ENCODE peak calls at places on chromosome 1, in eight cellular contexts. F is GM04503, Q is AML-193, H is erythroblast, G is T-helper 1 cell, K is fibroblast of villous mesenchyme, C is NCI-H1694 treated with DMSO at 0.1 percent for 48 hours, S is vagina. B is an unnamed sample.

GRCh38 chr1:99659755-99660210 is 13.9 kb downstream of the PALMD start:
- DNase-seq in Q (no peak), F (no peak), S (no peak), G (no peak), C (no peak), H (no peak), K (no peak), B (peak)

GRCh38 chr1:44359234-44359937 is 4.3 kb upstream of the ERI3 start:
- DNase-seq in H (no peak), S (no peak), Q (no peak), K (no peak), C (no peak), G (no peak), F (no peak), B (no peak)

GRCh38 chr1:56331892-56332567 is 247.3 kb downstream of the PLPP3 start:
- DNase-seq in C (no peak), F (no peak), S (no peak), G (no peak), Q (no peak), H (no peak), K (no peak), B (no peak)

GRCh38 chr1:94821636-94822305 is 1.6 kb downstream of the SLC44A3 start:
- DNase-seq in G (no peak), Q (no peak), S (no peak), C (peak), K (no peak), H (no peak), F (no peak), B (no peak)

GRCh38 chr1:30744060-30744756 is 13.4 kb downstream of the LAPTM5 start:
- DNase-seq in S (no peak), G (peak), F (no peak), H (peak), C (no peak), Q (no peak), K (peak), B (no peak)

GRCh38 chr1:64234714-64235113 is 31.3 kb downstream of the UBE2U start:
- DNase-seq in H (no peak), G (no peak), K (no peak), F (no peak), C (peak), Q (no peak), S (no peak), B (no peak)

GRCh38 chr1:78492376-78492950 is 1.7 kb downstream of the PTGFR start:
- DNase-seq in H (no peak), Q (no peak), S (no peak), F (no peak), C (no peak), G (no peak), K (peak), B (no peak)

GRCh38 chr1:205270764-205271163 is 43.0 kb downstream of the TMCC2 start:
- DNase-seq in K (no peak), S (no peak), F (no peak), Q (no peak), H (no peak), G (no peak), C (no peak), B (peak)

GRCh38 chr1:54571803-54572202 is 23.8 kb downstream of the ACOT11 start:
- DNase-seq in Q (peak), H (no peak), S (no peak), F (no peak), C (no peak), K (no peak), G (no peak), B (no peak)

GRCh38 chr1:15424146-15424667 is 14.0 kb upstream of the CTRC start:
- DNase-seq in Q (no peak), H (peak), S (no peak), K (no peak), G (no peak), C (peak), F (no peak), B (peak)

GRCh38 chr1:33724348-33724747 is 139.5 kb upstream of the HMGB4 start:
- DNase-seq in K (no peak), G (no peak), S (peak), F (no peak), Q (no peak), H (peak), C (no peak), B (no peak)

GRCh38 chr1:186301448-186301847 is 73.6 kb downstream of the TPR start:
- DNase-seq in Q (no peak), G (no peak), K (no peak), C (no peak), F (no peak), S (no peak), H (no peak), B (no peak)

GRCh38 chr1:203536981-203537455 is 43.1 kb downstream of the OPTC start:
- DNase-seq in Q (no peak), G (no peak), H (no peak), K (peak), S (no peak), F (no peak), C (no peak), B (no peak)

GRCh38 chr1:18799454-18799853 is 60.0 kb downstream of the TAS1R2 start:
- DNase-seq in Q (no peak), C (no peak), G (no peak), K (no peak), F (no peak), H (no peak), S (no peak), B (no peak)

B was measured in NCI-H510A treated with DMSO at 0.1 percent for 48 hours.